ENCODE peak calls at places on chromosome 16, in six cellular contexts. Y is ACHN; T is CD8-positive, alpha-beta T cell; S is NCI-H1105; H is mesenchymal stem cell; G is right cardiac atrium. O is an unnamed sample.
A peak's percentile ranks its signal among the peaks of the same experiment; 100 is the strongest.

GRCh38 chr16:5615868-5616642 is 518.5 kb upstream of the EEF2KMT start:
- DNase-seq in H (no peak), T (no peak), G (peak; percentile 68), Y (peak; percentile 71), S (no peak), O (peak; percentile 66)

GRCh38 chr16:57277586-57277985 is 6.9 kb downstream of the PLLP start:
- DNase-seq in Y (peak; percentile 96), H (peak; percentile 60), S (no peak), T (peak; percentile 79), G (no peak), O (peak; percentile 26)

GRCh38 chr16:57689772-57690558 is 4.6 kb upstream of the DRC7 start:
- DNase-seq in H (no peak), S (no peak), Y (no peak), G (no peak), T (peak; percentile 77), O (no peak)

GRCh38 chr16:56426585-56426984 is 1.2 kb upstream of the AMFR start:
- DNase-seq in S (no peak), G (no peak), H (no peak), Y (no peak), T (no peak), O (no peak)

GRCh38 chr16:84966150-84966447 is 45.2 kb downstream of the ZDHHC7 start:
- DNase-seq in H (no peak), T (no peak), G (no peak), S (no peak), Y (no peak), O (no peak)

GRCh38 chr16:67186550-67186950 is 2.8 kb upstream of the MATCAP1 start:
- DNase-seq in Y (peak; percentile 92), H (no peak), S (no peak), T (no peak), G (no peak), O (no peak)

GRCh38 chr16:2904100-2904921 is 7.4 kb upstream of the FLYWCH1 start:
- DNase-seq in S (peak; percentile 32), H (peak; percentile 89), G (peak; percentile 94), T (peak; percentile 71), Y (peak; percentile 92), O (peak; percentile 88)

GRCh38 chr16:31063843-31064611 is 10.0 kb downstream of the ZNF668 start:
- DNase-seq in T (no peak), H (no peak), S (no peak), Y (no peak), G (peak; percentile 54), O (no peak)

GRCh38 chr16:75942901-75943300 is 216.6 kb upstream of the CPHXL start:
- DNase-seq in T (no peak), G (no peak), Y (no peak), H (no peak), S (no peak), O (no peak)

GRCh38 chr16:54432481-54433229 is 146.1 kb upstream of the IRX3 start:
- DNase-seq in Y (no peak), T (no peak), S (no peak), G (no peak), H (no peak), O (no peak)

GRCh38 chr16:85598141-85598540 is 15.0 kb upstream of the GSE1 start:
- DNase-seq in S (no peak), H (no peak), T (no peak), G (no peak), Y (no peak), O (no peak)

GRCh38 chr16:10728035-10728462 is 15.6 kb upstream of the NUBP1 start:
- DNase-seq in T (no peak), H (no peak), G (no peak), S (no peak), Y (no peak), O (no peak)

GRCh38 chr16:62041401-62041800 is 5.2 kb upstream of the CDH8 start:
- DNase-seq in S (no peak), Y (peak; percentile 73), H (peak; percentile 6), G (no peak), T (no peak), O (no peak)